ENCODE peak calls at places on chromosomes 13 and 19, in five cellular contexts. L is HFF-Myc, F is AG09309, B is omental fat pad, O is mesothelial cell of epicardium. D is an unnamed sample.

GRCh38 chr19:18802354-18802753 is 11.2 kb upstream of the COMP start:
- DNase-seq in B (no peak), L (no peak), F (no peak), O (no peak), D (no peak)

GRCh38 chr19:32294871-32295438 is 50.5 kb upstream of the ZNF507 start:
- DNase-seq in O (no peak), L (no peak), B (no peak), F (no peak), D (no peak)

GRCh38 chr13:75365724-75366173 is 116.2 kb downstream of the TBC1D4 start:
- DNase-seq in L (no peak), O (no peak), B (no peak), F (peak), D (no peak)

GRCh38 chr13:41025518-41025917 is 6.4 kb upstream of the ELF1 start:
- DNase-seq in F (no peak), B (no peak), O (no peak), L (no peak), D (no peak)

GRCh38 chr13:44031555-44031954 is 151.9 kb downstream of the LACC1 start:
- DNase-seq in O (no peak), B (no peak), F (no peak), L (no peak), D (no peak)

GRCh38 chr19:58516964-58517833 is 2.4 kb downstream of the ZBTB45 start:
- DNase-seq in B (no peak), O (no peak), F (no peak), L (no peak), D (no peak)

GRCh38 chr13:67146523-67147130 is 83.5 kb downstream of the PCDH9 start:
- DNase-seq in L (no peak), B (no peak), F (no peak), O (no peak), D (no peak)

GRCh38 chr19:41699231-41699967 is 9.0 kb upstream of the CEACAM5 start:
- DNase-seq in F (no peak), O (no peak), L (no peak), B (no peak), D (peak)

GRCh38 chr19:10760268-10760944 is 42.5 kb downstream of the DNM2 start:
- DNase-seq in F (no peak), L (no peak), B (no peak), O (no peak), D (peak)

GRCh38 chr19:33814181-33815165 is 17.8 kb downstream of the KCTD15 start:
- DNase-seq in B (no peak), O (no peak), F (no peak), L (no peak), D (no peak)

GRCh38 chr13:98401936-98402335 is 175.0 kb downstream of the STK24 start:
- DNase-seq in B (no peak), F (no peak), L (no peak), O (no peak), D (no peak)

GRCh38 chr13:60654405-60654804 is 257.4 kb downstream of the TDRD3 start:
- DNase-seq in O (no peak), F (no peak), L (no peak), B (no peak), D (no peak)

GRCh38 chr19:10655457-10656312 is 1.5 kb downstream of the ILF3 start:
- DNase-seq in F (no peak), O (no peak), B (no peak), L (no peak), D (no peak)

GRCh38 chr19:28051047-28051446 is 1161.9 kb downstream of the UQCRFS1 start:
- DNase-seq in L (no peak), O (no peak), B (no peak), F (no peak), D (no peak)

GRCh38 chr13:58097831-58098230 is 466.3 kb downstream of the PCDH17 start:
- DNase-seq in B (no peak), L (no peak), F (no peak), O (no peak), D (no peak)

GRCh38 chr13:112067871-112068305 is 939 bp downstream of the SOX1 start:
- DNase-seq in L (no peak), B (no peak), F (no peak), O (no peak), D (no peak)

GRCh38 chr19:42961119-42961518 is 24.1 kb upstream of the PSG7 start:
- DNase-seq in B (no peak), O (no peak), F (no peak), L (no peak), D (no peak)

GRCh38 chr19:45821103-45821521 is 6.0 kb upstream of the RSPH6A start:
- DNase-seq in F (no peak), O (no peak), B (no peak), L (no peak), D (no peak)

GRCh38 chr13:102400619-102401125 is 1.2 kb downstream of the FGF14 start:
- DNase-seq in B (no peak), O (no peak), F (no peak), L (no peak), D (no peak)

GRCh38 chr19:10292206-10292788 is 2.5 kb downstream of the ICAM5 start:
- DNase-seq in L (peak), F (no peak), O (peak), B (peak), D (peak)

GRCh38 chr19:17328517-17329060 is 6.1 kb downstream of the ANO8 start:
- DNase-seq in B (no peak), F (no peak), L (no peak), O (no peak), D (no peak)

GRCh38 chr19:17326595-17326966 is 8.1 kb downstream of the ANO8 start:
- DNase-seq in B (no peak), F (no peak), O (no peak), L (no peak), D (no peak)

GRCh38 chr19:17327068-17327653 is 7.5 kb downstream of the ANO8 start:
- DNase-seq in B (no peak), O (no peak), F (no peak), L (no peak), D (no peak)

GRCh38 chr19:17329061-17329767 is 5.4 kb downstream of the ANO8 start:
- DNase-seq in O (no peak), L (no peak), F (no peak), B (no peak), D (no peak)

GRCh38 chr19:17327654-17328516 is 6.8 kb downstream of the ANO8 start:
- DNase-seq in F (no peak), O (peak), B (peak), L (no peak), D (no peak)
- TF ChIP-seq CTCF in F (no peak), O (peak), B (no peak), L (no peak), D (no peak)

GRCh38 chr13:113765241-113765910 is 6.3 kb downstream of the TMEM255B start:
- DNase-seq in L (peak), F (no peak), O (no peak), B (no peak), D (no peak)
- TF ChIP-seq CTCF in L (no peak), F (peak), O (no peak), B (no peak), D (no peak)

GRCh38 chr13:109028626-109029025 is 399.2 kb downstream of the MYO16 start:
- DNase-seq in B (no peak), L (no peak), F (no peak), O (no peak), D (no peak)

DNA sequence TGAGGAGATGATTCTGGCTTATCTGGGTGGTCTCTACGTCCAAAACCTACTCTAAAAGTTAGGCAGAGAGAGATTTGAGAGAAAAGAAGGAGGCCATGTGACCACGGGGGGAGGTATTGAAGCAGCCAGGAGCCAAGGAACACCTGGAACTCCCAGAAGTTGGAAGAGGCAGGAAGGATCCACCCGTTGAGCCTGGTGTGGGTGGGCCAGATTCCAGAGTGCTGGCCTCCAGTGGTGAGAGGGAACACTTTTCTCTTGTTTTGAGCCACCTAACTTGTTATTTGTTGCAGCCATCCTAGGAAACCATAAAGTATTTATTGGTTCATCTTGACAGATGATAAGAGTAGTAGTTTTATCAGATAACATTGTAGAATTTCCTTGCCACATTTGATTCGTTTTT is 396.9 kb downstream of the MYO16 start:
- DNase-seq in O (no peak), L (no peak), F (no peak), B (no peak), D (no peak)
- TF ChIP-seq CTCF in O (no peak), L (no peak), F (no peak), B (no peak), D (no peak)

GRCh38 chr13:31105020-31105800 is 56.5 kb downstream of the HSPH1 start:
- DNase-seq in O (no peak), B (no peak), L (no peak), F (no peak), D (no peak)
- TF ChIP-seq CTCF in O (no peak), B (no peak), L (no peak), F (no peak), D (no peak)

DNA sequence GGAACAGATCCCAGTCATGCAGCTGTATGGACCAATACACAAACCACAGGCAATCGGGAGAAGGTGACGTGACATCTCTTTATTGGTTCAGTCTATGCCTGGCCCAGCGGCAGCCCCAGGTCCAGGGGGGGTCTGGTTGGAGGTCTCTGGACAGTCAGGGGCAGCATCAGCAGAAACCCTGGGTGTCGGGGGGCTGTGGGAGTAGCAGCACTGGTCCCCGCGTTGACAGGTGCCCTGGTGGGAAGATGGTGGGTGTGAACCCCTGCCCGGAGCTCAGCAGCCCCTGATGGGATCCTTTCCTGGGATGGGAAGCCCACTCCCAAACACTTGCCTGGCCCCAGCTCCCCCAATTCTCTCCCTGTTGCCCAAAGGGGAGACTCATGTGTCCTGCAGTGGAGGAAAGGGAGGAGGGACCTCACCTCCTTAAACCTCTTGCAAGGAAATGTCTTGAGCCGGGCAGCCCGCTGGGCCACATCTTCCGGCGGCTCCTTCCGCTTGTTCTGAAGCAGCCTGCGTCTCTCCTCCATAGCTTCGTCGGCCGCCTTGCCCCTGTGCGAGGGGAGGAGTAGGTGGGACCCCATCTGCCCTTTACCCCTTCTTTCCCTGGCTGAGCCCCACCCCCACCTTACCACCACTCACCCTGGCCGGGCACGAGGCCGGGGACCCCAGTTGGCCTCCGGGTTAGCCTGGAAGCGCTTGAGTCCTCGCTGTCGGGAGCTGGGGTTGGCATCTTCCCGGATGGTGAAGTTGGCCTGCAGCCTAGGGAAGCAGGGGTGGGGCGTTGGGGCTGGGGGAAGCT is 2.4 kb upstream of the LYL1 start:
- DNase-seq in B (no peak), O (no peak), L (no peak), F (no peak), D (no peak)
- TF ChIP-seq CTCF in B (no peak), O (no peak), L (no peak), F (no peak), D (peak)

GRCh38 chr19:14089662-14090508 is 666 bp downstream of the SAMD1 start:
- DNase-seq in F (no peak), L (no peak), B (no peak), O (peak), D (peak)

GRCh38 chr19:14091086-14091884 is 734 bp upstream of the SAMD1 start:
- DNase-seq in O (peak), B (no peak), L (no peak), F (no peak), D (peak)

GRCh38 chr19:14090509-14091085 is at the start of gene SAMD1:
- DNase-seq in B (peak), L (no peak), O (peak), F (peak), D (peak)

GRCh38 chr19:14088634-14089411 is 1.7 kb downstream of the SAMD1 start:
- DNase-seq in B (no peak), O (no peak), L (no peak), F (no peak), D (no peak)

GRCh38 chr19:14089412-14089661 is 1.2 kb downstream of the SAMD1 start:
- DNase-seq in B (no peak), F (no peak), L (no peak), O (no peak), D (no peak)
- TF ChIP-seq CTCF in B (no peak), F (peak), L (peak), O (no peak), D (no peak)

D was measured in natural killer cell.